ENCODE peak calls at places on chromosomes 12 and 14, in eight cellular contexts. One of them, this sample, is unnamed. For H3K9me3, the result is how much of the 10 kb centered on the place peaks cover.

GRCh38 chr12:107337354-107338095 is 244.2 kb upstream of the CRY1 start:
- DNase-seq in pancreas: no peak
- DNase-seq in lung: no peak
- DNase-seq in left ventricle myocardium inferior: no peak
- DNase-seq in transverse colon: no peak
- DNase-seq in fibroblast of lung: peak
- DNase-seq in GM23248: peak
- DNase-seq in lower lobe of right lung: no peak
- DNase-seq in this sample: no peak

GRCh38 chr12:92369643-92370042 is 224.0 kb upstream of the BTG1 start:
- DNase-seq in pancreas: no peak
- DNase-seq in lung: no peak
- DNase-seq in left ventricle myocardium inferior: no peak
- DNase-seq in transverse colon: no peak
- DNase-seq in fibroblast of lung: peak
- DNase-seq in GM23248: peak
- DNase-seq in lower lobe of right lung: no peak
- DNase-seq in this sample: no peak

GRCh38 chr12:20024194-20024593 is 344.1 kb upstream of the PDE3A start:
- DNase-seq in pancreas: no peak
- DNase-seq in lung: no peak
- DNase-seq in left ventricle myocardium inferior: no peak
- DNase-seq in transverse colon: no peak
- DNase-seq in fibroblast of lung: no peak
- DNase-seq in GM23248: peak
- DNase-seq in lower lobe of right lung: no peak
- DNase-seq in this sample: no peak

GRCh38 chr12:19038210-19038609 is 91.3 kb upstream of the PLEKHA5 start:
- DNase-seq in pancreas: no peak
- DNase-seq in lung: no peak
- DNase-seq in left ventricle myocardium inferior: no peak
- DNase-seq in transverse colon: no peak
- DNase-seq in fibroblast of lung: no peak
- DNase-seq in GM23248: no peak
- DNase-seq in lower lobe of right lung: no peak
- DNase-seq in this sample: no peak

GRCh38 chr14:101903111-101903561 is 61.2 kb upstream of the DYNC1H1 start:
- DNase-seq in pancreas: no peak
- DNase-seq in lung: no peak
- DNase-seq in left ventricle myocardium inferior: peak
- DNase-seq in transverse colon: no peak
- DNase-seq in fibroblast of lung: no peak
- DNase-seq in GM23248: no peak
- DNase-seq in lower lobe of right lung: no peak
- DNase-seq in this sample: peak

GRCh38 chr14:104726600-104727451 is 2.8 kb downstream of the ADSS1 start:
- DNase-seq in pancreas: no peak
- DNase-seq in lung: no peak
- DNase-seq in left ventricle myocardium inferior: no peak
- DNase-seq in transverse colon: no peak
- DNase-seq in fibroblast of lung: no peak
- DNase-seq in GM23248: no peak
- DNase-seq in lower lobe of right lung: no peak
- DNase-seq in this sample: no peak

GRCh38 chr12:68290126-68290525 is 36.7 kb upstream of the IL22 start:
- DNase-seq in pancreas: no peak
- DNase-seq in lung: no peak
- DNase-seq in left ventricle myocardium inferior: no peak
- DNase-seq in transverse colon: no peak
- DNase-seq in fibroblast of lung: peak
- DNase-seq in GM23248: no peak
- DNase-seq in lower lobe of right lung: no peak
- DNase-seq in this sample: no peak

GRCh38 chr12:12518919-12519318 is 43.7 kb downstream of the DUSP16 start:
- DNase-seq in pancreas: no peak
- DNase-seq in lung: no peak
- DNase-seq in left ventricle myocardium inferior: no peak
- DNase-seq in transverse colon: no peak
- DNase-seq in fibroblast of lung: no peak
- DNase-seq in GM23248: no peak
- DNase-seq in lower lobe of right lung: no peak
- DNase-seq in this sample: no peak

GRCh38 chr12:2027379-2027778 is 23.1 kb upstream of the DCP1B start:
- DNase-seq in pancreas: no peak
- DNase-seq in lung: no peak
- DNase-seq in left ventricle myocardium inferior: no peak
- DNase-seq in transverse colon: no peak
- DNase-seq in fibroblast of lung: peak
- DNase-seq in GM23248: no peak
- DNase-seq in lower lobe of right lung: no peak
- DNase-seq in this sample: no peak

GRCh38 chr12:31016057-31016456 is 57.6 kb upstream of the DDX11 start:
- DNase-seq in pancreas: no peak
- DNase-seq in lung: no peak
- DNase-seq in left ventricle myocardium inferior: no peak
- DNase-seq in transverse colon: no peak
- DNase-seq in fibroblast of lung: no peak
- DNase-seq in GM23248: no peak
- DNase-seq in lower lobe of right lung: no peak
- DNase-seq in this sample: peak

GRCh38 chr12:12819221-12819620 is 6.1 kb downstream of the DDX47 start:
- DNase-seq in pancreas: no peak
- DNase-seq in lung: no peak
- DNase-seq in left ventricle myocardium inferior: no peak
- DNase-seq in transverse colon: no peak
- DNase-seq in fibroblast of lung: no peak
- DNase-seq in GM23248: peak
- DNase-seq in lower lobe of right lung: no peak
- DNase-seq in this sample: no peak

GRCh38 chr12:122023339-122024131 is 1.9 kb downstream of the BCL7A start:
- DNase-seq in pancreas: peak
- DNase-seq in lung: peak
- DNase-seq in left ventricle myocardium inferior: peak
- DNase-seq in transverse colon: peak
- DNase-seq in fibroblast of lung: peak
- DNase-seq in GM23248: peak
- DNase-seq in lower lobe of right lung: peak
- DNase-seq in this sample: peak

GRCh38 chr14:59492419-59492818 is 8.1 kb downstream of the JKAMP start:
- DNase-seq in pancreas: no peak
- DNase-seq in lung: no peak
- DNase-seq in left ventricle myocardium inferior: no peak
- DNase-seq in transverse colon: no peak
- DNase-seq in fibroblast of lung: no peak
- DNase-seq in GM23248: no peak
- DNase-seq in lower lobe of right lung: no peak
- DNase-seq in this sample: no peak

GRCh38 chr12:87074801-87075200 is 818.6 kb upstream of the MGAT4C start:
- DNase-seq in pancreas: no peak
- DNase-seq in lung: no peak
- DNase-seq in left ventricle myocardium inferior: no peak
- DNase-seq in transverse colon: no peak
- DNase-seq in fibroblast of lung: no peak
- DNase-seq in GM23248: peak
- DNase-seq in lower lobe of right lung: no peak
- DNase-seq in this sample: no peak

GRCh38 chr14:89387922-89388685 is 28.9 kb downstream of the FOXN3 start:
- DNase-seq in pancreas: no peak
- DNase-seq in lung: no peak
- DNase-seq in left ventricle myocardium inferior: no peak
- DNase-seq in transverse colon: no peak
- DNase-seq in fibroblast of lung: no peak
- DNase-seq in GM23248: no peak
- DNase-seq in lower lobe of right lung: no peak
- DNase-seq in this sample: no peak
- H3K9me3 ChIP-seq in pancreas: under half
- H3K9me3 ChIP-seq in lung: under half
- H3K9me3 ChIP-seq in left ventricle myocardium inferior: under half
- H3K9me3 ChIP-seq in transverse colon: under half
- H3K9me3 ChIP-seq in fibroblast of lung: under half
- H3K9me3 ChIP-seq in GM23248: under half
- H3K9me3 ChIP-seq in lower lobe of right lung: under half
- H3K9me3 ChIP-seq in this sample: under half

DNA sequence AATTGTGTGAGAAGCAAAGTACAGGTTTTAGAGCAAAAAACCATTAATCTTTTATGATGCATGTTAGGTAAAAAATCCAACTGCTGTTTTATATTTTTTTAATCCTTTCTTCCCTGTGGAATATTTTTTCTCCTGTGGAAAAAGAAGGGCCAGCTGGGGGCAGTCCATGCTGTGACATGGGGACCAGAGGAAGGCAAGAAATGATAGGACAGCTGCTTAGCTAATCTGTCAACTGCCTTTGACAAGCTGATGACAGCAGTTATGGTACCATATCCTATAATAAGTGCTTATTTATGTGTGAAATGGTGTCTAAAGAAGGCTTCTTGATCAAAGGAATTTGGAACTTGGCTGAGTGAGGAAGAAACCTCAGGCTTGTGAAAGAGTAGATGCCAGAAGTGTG is 452.4 kb upstream of the NOVA1 start:
- DNase-seq in pancreas: no peak
- DNase-seq in lung: no peak
- DNase-seq in left ventricle myocardium inferior: no peak
- DNase-seq in transverse colon: no peak
- DNase-seq in fibroblast of lung: no peak
- DNase-seq in GM23248: no peak
- DNase-seq in lower lobe of right lung: no peak
- DNase-seq in this sample: no peak
- H3K9me3 ChIP-seq in pancreas: under half
- H3K9me3 ChIP-seq in lung: under half
- H3K9me3 ChIP-seq in left ventricle myocardium inferior: under half
- H3K9me3 ChIP-seq in transverse colon: under half
- H3K9me3 ChIP-seq in fibroblast of lung: under half
- H3K9me3 ChIP-seq in GM23248: under half
- H3K9me3 ChIP-seq in lower lobe of right lung: under half
- H3K9me3 ChIP-seq in this sample: under half

GRCh38 chr12:133130808-133131128 is 341 bp downstream of the ZNF10 start:
- DNase-seq in pancreas: peak
- DNase-seq in lung: peak
- DNase-seq in left ventricle myocardium inferior: peak
- DNase-seq in transverse colon: peak
- DNase-seq in fibroblast of lung: no peak
- DNase-seq in GM23248: peak
- DNase-seq in lower lobe of right lung: peak
- DNase-seq in this sample: peak
- H3K9me3 ChIP-seq in pancreas: under half
- H3K9me3 ChIP-seq in lung: under half
- H3K9me3 ChIP-seq in left ventricle myocardium inferior: half or more
- H3K9me3 ChIP-seq in transverse colon: half or more
- H3K9me3 ChIP-seq in fibroblast of lung: under half
- H3K9me3 ChIP-seq in GM23248: under half
- H3K9me3 ChIP-seq in lower lobe of right lung: half or more
- H3K9me3 ChIP-seq in this sample: half or more

DNA sequence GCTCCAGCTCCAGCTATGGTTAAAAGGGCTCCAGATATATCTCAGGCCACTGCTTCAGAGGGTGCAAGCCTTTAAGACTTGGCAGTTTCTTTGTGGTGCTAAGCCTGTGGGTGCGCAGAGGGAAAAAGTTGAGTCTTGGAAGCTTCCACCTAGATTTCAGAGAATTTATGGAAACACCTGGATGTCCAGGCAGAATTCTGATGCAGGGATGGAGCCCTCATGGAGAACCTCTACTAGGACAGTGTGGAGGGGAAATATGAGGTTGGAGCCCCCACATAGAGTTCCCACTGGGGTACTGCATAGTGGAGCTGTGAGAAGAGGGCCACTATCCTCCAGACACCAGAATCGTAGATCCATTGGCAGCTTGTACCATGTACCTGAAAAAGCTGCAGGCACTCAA is 69.9 kb downstream of the SDR9C7 start:
- DNase-seq in pancreas: no peak
- DNase-seq in lung: no peak
- DNase-seq in left ventricle myocardium inferior: no peak
- DNase-seq in transverse colon: no peak
- DNase-seq in fibroblast of lung: no peak
- DNase-seq in GM23248: no peak
- DNase-seq in lower lobe of right lung: no peak
- DNase-seq in this sample: no peak
- H3K9me3 ChIP-seq in pancreas: under half
- H3K9me3 ChIP-seq in lung: under half
- H3K9me3 ChIP-seq in left ventricle myocardium inferior: half or more
- H3K9me3 ChIP-seq in transverse colon: under half
- H3K9me3 ChIP-seq in fibroblast of lung: under half
- H3K9me3 ChIP-seq in GM23248: under half
- H3K9me3 ChIP-seq in lower lobe of right lung: under half
- H3K9me3 ChIP-seq in this sample: half or more

GRCh38 chr12:94426049-94426448 is 33.6 kb downstream of the CEP83 start:
- DNase-seq in pancreas: no peak
- DNase-seq in lung: no peak
- DNase-seq in left ventricle myocardium inferior: no peak
- DNase-seq in transverse colon: no peak
- DNase-seq in fibroblast of lung: no peak
- DNase-seq in GM23248: no peak
- DNase-seq in lower lobe of right lung: no peak
- DNase-seq in this sample: no peak
- H3K9me3 ChIP-seq in pancreas: under half
- H3K9me3 ChIP-seq in lung: under half
- H3K9me3 ChIP-seq in left ventricle myocardium inferior: under half
- H3K9me3 ChIP-seq in transverse colon: under half
- H3K9me3 ChIP-seq in fibroblast of lung: under half
- H3K9me3 ChIP-seq in GM23248: under half
- H3K9me3 ChIP-seq in lower lobe of right lung: under half
- H3K9me3 ChIP-seq in this sample: under half

This sample was measured in spleen.